ENCODE peak calls at places on chromosomes 1 and 21, in four cellular contexts. F is AG04450, T is fibroblast of mammary gland, D is keratinocyte. P is an unnamed sample.

GRCh38 chr1:181107711-181108110 is 19.2 kb downstream of the IER5 start:
- DNase-seq in D (no peak), T (peak), F (no peak), P (no peak)

GRCh38 chr1:214026985-214027384 is 39.2 kb downstream of the PROX1 start:
- DNase-seq in F (no peak), D (no peak), T (no peak), P (no peak)

GRCh38 chr1:186535388-186536133 is 74.6 kb upstream of the PDC start:
- DNase-seq in F (peak), T (peak), D (peak), P (no peak)

GRCh38 chr1:31765041-31765467 is 914 bp upstream of the ADGRB2 start:
- DNase-seq in F (no peak), T (peak), D (no peak), P (peak)

GRCh38 chr21:45724994-45725843 is 81.7 kb downstream of the PCBP3 start:
- DNase-seq in T (no peak), F (no peak), D (no peak), P (no peak)

GRCh38 chr21:45818904-45819285 is 162.7 kb upstream of the COL6A1 start:
- DNase-seq in T (peak), D (no peak), F (no peak), P (peak)

GRCh38 chr1:119582801-119583200 is 65.3 kb downstream of the ZNF697 start:
- DNase-seq in T (peak), F (peak), D (peak), P (peak)

GRCh38 chr1:23122023-23122738 is 46.5 kb downstream of the LUZP1 start:
- DNase-seq in F (no peak), T (peak), D (no peak), P (no peak)

GRCh38 chr1:186682721-186683120 is 2.5 kb upstream of the PTGS2 start:
- DNase-seq in T (peak), F (no peak), D (no peak), P (no peak)

GRCh38 chr21:31293986-31294385 is 50.1 kb downstream of the TIAM1 start:
- DNase-seq in T (peak), F (peak), D (no peak), P (peak)

GRCh38 chr1:27618341-27619067 is 14.6 kb upstream of the AHDC1 start:
- DNase-seq in T (no peak), D (no peak), F (no peak), P (peak)

GRCh38 chr1:76230894-76231293 is 156.3 kb downstream of the ST6GALNAC3 start:
- DNase-seq in F (no peak), D (no peak), T (no peak), P (no peak)

GRCh38 chr1:36372617-36373016 is 13.1 kb downstream of the STK40 start:
- DNase-seq in D (no peak), T (no peak), F (no peak), P (no peak)

GRCh38 chr1:62435231-62436038 is 1.4 kb upstream of the USP1 start:
- DNase-seq in F (no peak), D (no peak), T (no peak), P (no peak)

GRCh38 chr1:59123081-59123675 is 173.7 kb upstream of the FGGY start:
- DNase-seq in D (no peak), F (no peak), T (no peak), P (no peak)

GRCh38 chr1:34060331-34060730 is 104.7 kb downstream of the CSMD2 start:
- DNase-seq in F (no peak), D (no peak), T (no peak), P (no peak)

GRCh38 chr1:20115916-20116315 is 3.4 kb downstream of the PLA2G2D start:
- DNase-seq in F (no peak), T (no peak), D (no peak), P (no peak)

GRCh38 chr21:35231115-35231514 is 182.0 kb upstream of the RUNX1 start:
- DNase-seq in T (no peak), D (no peak), F (no peak), P (no peak)

GRCh38 chr1:156740307-156740678 is 595 bp downstream of the MRPL24 start:
- DNase-seq in T (no peak), D (no peak), F (no peak), P (no peak)

GRCh38 chr1:8677782-8678181 is 139.7 kb downstream of the RERE start:
- DNase-seq in T (no peak), D (no peak), F (no peak), P (no peak)

GRCh38 chr1:179025975-179026812 is 500 bp downstream of the FAM20B start:
- DNase-seq in D (no peak), F (no peak), T (peak), P (peak)

GRCh38 chr1:212285685-212286436 is 651 bp downstream of the PPP2R5A start:
- DNase-seq in D (no peak), F (no peak), T (peak), P (peak)

GRCh38 chr1:93323185-93323820 is 22.4 kb upstream of the DR1 start:
- DNase-seq in T (no peak), F (no peak), D (no peak), P (no peak)

GRCh38 chr1:180563013-180563827 is 4.5 kb downstream of the OVAAL start:
- DNase-seq in D (no peak), F (peak), T (peak), P (no peak)

GRCh38 chr1:241560511-241561187 is 28.5 kb downstream of the KMO start:
- DNase-seq in T (no peak), F (no peak), D (no peak), P (no peak)

GRCh38 chr1:47241114-47242113 is 9.4 kb upstream of the TAL1 start:
- DNase-seq in T (no peak), D (no peak), F (no peak), P (no peak)

GRCh38 chr1:50873458-50874187 is 86.4 kb downstream of the FAF1 start:
- DNase-seq in F (peak), D (no peak), T (peak), P (peak)

GRCh38 chr1:117671781-117672501 is 66.1 kb downstream of the TENT5C start:
- DNase-seq in D (no peak), T (peak), F (no peak), P (no peak)
- TF ChIP-seq CTCF in D (no peak), T (peak), F (peak), P (no peak)

GRCh38 chr1:55575571-55576279 is 360.6 kb upstream of the USP24 start:
- DNase-seq in D (no peak), F (no peak), T (no peak), P (no peak)
- TF ChIP-seq CTCF in D (no peak), F (no peak), T (no peak), P (no peak)

GRCh38 chr1:115642168-115643072 is 650 bp downstream of the VANGL1 start:
- DNase-seq in D (no peak), F (no peak), T (peak), P (peak)
- TF ChIP-seq CTCF in D (peak), F (peak), T (no peak), P (no peak)

GRCh38 chr1:215606036-215606435 is 38.9 kb downstream of the KCTD3 start:
- DNase-seq in T (no peak), F (no peak), D (no peak), P (no peak)

GRCh38 chr1:215607412-215607811 is 40.3 kb downstream of the KCTD3 start:
- DNase-seq in D (no peak), F (no peak), T (no peak), P (no peak)

GRCh38 chr1:215608646-215609045 is 41.5 kb downstream of the KCTD3 start:
- DNase-seq in T (no peak), F (no peak), D (no peak), P (no peak)

GRCh38 chr1:215605011-215605621 is 38.0 kb downstream of the KCTD3 start:
- DNase-seq in F (no peak), D (no peak), T (no peak), P (no peak)

GRCh38 chr1:215606564-215607168 is 39.6 kb downstream of the KCTD3 start:
- DNase-seq in D (no peak), F (no peak), T (peak), P (no peak)
- TF ChIP-seq CTCF in D (no peak), F (peak), T (peak), P (peak)

GRCh38 chr1:108645479-108646184 is 15.3 kb downstream of the HENMT1 start:
- DNase-seq in D (no peak), F (no peak), T (no peak), P (peak)
- TF ChIP-seq CTCF in D (no peak), F (no peak), T (no peak), P (peak)

GRCh38 chr21:29987762-29988161 is 48.0 kb upstream of the GRIK1 start:
- DNase-seq in F (no peak), D (no peak), T (no peak), P (no peak)
- TF ChIP-seq CTCF in F (no peak), D (no peak), T (no peak), P (no peak)